ENCODE peak calls at places on chromosomes 2 and 18, in seven cellular contexts. J, Z, T, D, Y, V and N are unnamed samples.

GRCh38 chr2:188726561-188727247 is 247.5 kb upstream of the COL3A1 start:
- DNase-seq in Y (no peak), D (no peak), V (no peak), Z (no peak), T (no peak), J (no peak), N (no peak)

GRCh38 chr2:133843091-133843490 is 274.8 kb upstream of the NCKAP5 start:
- DNase-seq in V (no peak), J (no peak), Y (no peak), D (no peak), T (no peak), Z (no peak), N (no peak)

GRCh38 chr2:148459300-148459891 is 185.2 kb upstream of the EPC2 start:
- DNase-seq in V (no peak), T (no peak), Y (no peak), J (no peak), D (no peak), Z (no peak), N (no peak)

GRCh38 chr2:169072163-169072925 is 3.0 kb downstream of the DHRS9 start:
- DNase-seq in Z (no peak), V (no peak), J (no peak), Y (no peak), T (no peak), D (no peak), N (no peak)

GRCh38 chr2:50492452-50492851 is 539.5 kb downstream of the NRXN1 start:
- DNase-seq in D (peak; percentile 54), Y (no peak), Z (peak; percentile 57), T (peak; percentile 58), J (peak; percentile 35), V (peak; percentile 5), N (peak; percentile 18)

GRCh38 chr18:10042492-10042891 is 128.7 kb downstream of the VAPA start:
- DNase-seq in Y (no peak), D (no peak), J (no peak), Z (no peak), T (no peak), V (no peak), N (no peak)

GRCh38 chr18:39841133-39842041 is 2113.6 kb upstream of the PIK3C3 start:
- DNase-seq in Z (peak; percentile 84), Y (peak; percentile 73), D (peak; percentile 60), T (no peak), J (peak; percentile 28), V (no peak), N (peak; percentile 24)

GRCh38 chr2:155310589-155310988 is 612.1 kb downstream of the KCNJ3 start:
- DNase-seq in Z (peak; percentile 0), Y (no peak), T (no peak), J (peak; percentile 47), V (no peak), D (peak; percentile 21), N (peak; percentile 3)

GRCh38 chr2:172021955-172022354 is 22.2 kb downstream of the METAP1D start:
- DNase-seq in Z (no peak), T (no peak), D (no peak), Y (no peak), J (no peak), V (no peak), N (peak; percentile 22)

GRCh38 chr2:17813015-17813741 is 3.1 kb upstream of the MSGN1 start:
- DNase-seq in D (no peak), Y (no peak), T (no peak), J (no peak), Z (no peak), V (no peak), N (no peak)

GRCh38 chr2:8352300-8352699 is 329.6 kb upstream of the ID2 start:
- DNase-seq in T (no peak), J (no peak), Y (no peak), V (no peak), Z (no peak), D (no peak), N (no peak)

GRCh38 chr2:60589093-60589492 is 35.6 kb upstream of the BCL11A start:
- DNase-seq in Y (no peak), T (no peak), J (no peak), D (no peak), Z (no peak), V (no peak), N (no peak)

GRCh38 chr2:43853141-43854081 is 14.6 kb downstream of the ABCG8 start:
- DNase-seq in J (no peak), D (no peak), Z (no peak), V (no peak), T (peak; percentile 4), Y (peak; percentile 34), N (no peak)

DNA sequence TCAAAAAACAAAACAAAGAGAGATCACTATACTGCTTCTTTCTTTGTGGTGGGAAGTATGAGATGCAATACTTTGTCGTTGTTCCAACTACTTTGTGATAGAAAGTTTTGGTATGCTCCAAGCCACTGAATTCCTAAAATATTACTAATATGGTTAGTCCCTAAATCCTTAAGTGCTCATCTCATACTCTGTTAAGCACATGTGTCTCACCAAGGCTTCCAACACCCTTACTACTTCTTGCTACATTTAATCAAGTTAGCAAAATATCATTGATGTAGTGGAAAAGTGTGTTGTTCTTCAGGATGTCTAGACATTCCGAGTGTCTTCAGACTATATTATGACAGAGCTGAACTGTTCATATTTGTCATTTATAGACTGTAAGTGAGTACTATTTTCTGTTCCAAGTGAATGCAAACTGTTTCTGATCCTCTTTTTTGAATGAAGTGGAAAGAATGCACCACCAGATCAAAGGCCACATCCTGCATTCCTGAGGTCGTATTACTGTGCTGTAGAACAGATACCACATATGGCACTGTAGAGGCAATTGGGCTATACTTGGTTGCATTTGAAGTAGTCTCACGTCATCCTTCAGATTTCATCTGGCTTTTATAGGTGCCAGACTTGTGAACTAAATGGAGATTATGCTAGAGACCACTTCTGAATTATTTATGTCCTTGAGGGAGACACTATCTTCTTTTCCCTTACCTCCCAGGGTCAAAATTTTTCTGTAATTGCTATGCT is 298.4 kb upstream of the ZNF521 start:
- DNase-seq in Z (no peak), Y (no peak), T (no peak), V (no peak), D (peak; percentile 67), J (no peak), N (no peak)
- TF ChIP-seq JUND in Z (peak; percentile 59), Y (no peak), T (no peak), V (no peak), D (no peak), J (no peak), N (no peak)

GRCh38 chr2:149686136-149686535 is 98.6 kb upstream of the MMADHC start:
- DNase-seq in J (no peak), Z (no peak), V (no peak), D (no peak), Y (no peak), T (no peak), N (no peak)
- TF ChIP-seq JUND in J (no peak), Z (no peak), V (no peak), D (no peak), Y (no peak), T (no peak), N (no peak)

GRCh38 chr2:105796791-105797190 is 52.1 kb downstream of the NCK2 start:
- DNase-seq in Z (no peak), D (no peak), T (no peak), Y (no peak), V (no peak), J (no peak), N (no peak)

GRCh38 chr2:105795575-105795934 is 50.8 kb downstream of the NCK2 start:
- DNase-seq in D (no peak), Z (no peak), Y (no peak), T (no peak), J (no peak), V (no peak), N (no peak)

GRCh38 chr2:105798595-105798994 is 53.9 kb downstream of the NCK2 start:
- DNase-seq in T (no peak), J (no peak), Y (no peak), D (no peak), Z (no peak), V (no peak), N (no peak)

GRCh38 chr2:105796131-105796638 is 51.5 kb downstream of the NCK2 start:
- DNase-seq in V (no peak), Z (peak; percentile 52), J (no peak), D (no peak), Y (no peak), T (no peak), N (no peak)

DNA sequence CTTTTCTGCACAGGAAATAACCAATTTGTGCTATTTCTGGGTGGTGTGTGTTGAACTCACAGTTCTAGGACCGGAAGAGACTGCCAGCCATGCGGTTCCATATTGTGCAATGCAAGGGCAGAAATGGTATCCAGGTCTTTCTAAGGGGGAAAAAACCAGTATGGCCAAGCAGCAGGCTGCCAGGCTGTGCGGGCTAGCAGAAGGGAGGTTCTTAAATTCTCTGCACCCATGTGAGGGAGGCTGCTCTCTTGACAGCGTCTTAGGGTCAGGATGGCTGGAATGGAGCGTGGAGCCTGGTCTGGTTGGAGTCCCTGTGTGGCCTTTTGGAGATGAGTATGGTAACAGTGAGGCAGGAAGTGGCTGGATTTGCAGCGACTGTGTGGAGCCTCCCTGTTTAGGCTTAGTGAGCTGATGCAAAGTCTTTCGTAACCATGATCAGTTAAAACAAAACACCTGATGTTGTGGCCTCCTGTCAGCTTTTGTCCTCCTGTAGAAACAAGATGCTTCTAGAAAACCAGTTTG is 52.6 kb downstream of the NCK2 start:
- DNase-seq in Z (no peak), Y (no peak), J (no peak), T (no peak), V (peak; percentile 65), D (peak; percentile 35), N (no peak)
- TF ChIP-seq JUND in Z (no peak), Y (no peak), J (no peak), T (no peak), V (no peak), D (no peak), N (no peak)

DNA sequence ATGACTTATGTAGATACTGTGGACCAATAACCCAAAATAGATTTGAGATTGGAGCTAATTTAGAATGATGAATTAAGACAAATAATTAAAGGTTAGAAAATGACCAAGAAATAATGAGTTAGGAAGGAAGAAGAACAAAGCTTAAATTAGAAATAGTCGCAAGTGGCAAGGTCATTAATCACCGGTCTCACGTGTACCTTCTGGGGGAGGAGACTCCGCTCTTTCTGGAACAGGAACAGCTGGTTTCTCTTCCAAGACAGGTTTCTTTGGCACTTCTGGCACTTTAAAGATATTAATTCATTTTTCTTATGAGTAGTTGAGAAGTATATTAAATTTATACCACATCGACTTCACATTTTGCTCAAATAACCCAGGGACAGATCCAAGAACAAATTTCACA is 156.7 kb downstream of the TTN start:
- DNase-seq in V (no peak), D (no peak), Y (no peak), Z (no peak), T (no peak), J (no peak), N (peak; percentile 37)
- TF ChIP-seq JUND in V (no peak), D (no peak), Y (no peak), Z (no peak), T (no peak), J (no peak), N (no peak)

DNA sequence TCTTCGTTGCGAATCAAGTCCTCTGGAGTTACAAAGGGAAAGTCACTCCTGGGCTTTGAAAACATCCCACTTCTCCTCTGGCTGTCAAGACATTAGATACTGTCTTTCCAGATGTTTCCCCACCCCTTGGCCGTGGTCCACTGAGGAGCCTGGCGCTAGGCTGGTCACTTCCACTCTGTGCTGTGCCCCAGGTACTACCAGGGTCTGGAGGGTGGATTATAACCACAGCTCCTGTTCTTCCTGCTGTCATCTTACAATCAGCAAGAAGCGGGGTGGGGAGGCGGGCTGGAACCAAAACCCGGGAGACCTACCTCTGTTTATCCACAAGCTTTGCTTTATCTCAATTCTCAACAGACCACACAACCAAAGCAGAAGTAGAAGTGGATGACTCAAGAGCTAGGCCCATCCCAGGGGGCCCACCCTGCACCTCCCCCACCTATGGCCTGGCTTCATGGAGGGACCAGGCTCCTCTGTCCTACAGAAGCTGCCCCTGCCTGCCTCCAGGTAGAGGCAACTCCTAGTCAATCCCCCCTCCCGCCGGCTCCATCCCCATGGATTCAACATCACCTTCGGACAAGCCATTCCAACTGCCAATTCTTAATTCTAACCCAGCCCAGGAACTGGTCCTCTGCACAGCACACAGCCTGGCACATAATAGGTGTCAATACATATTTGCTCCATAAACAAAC is 17.8 kb downstream of the SMAD7 start:
- DNase-seq in Y (no peak), V (no peak), D (no peak), J (no peak), Z (no peak), T (peak; percentile 54), N (no peak)
- TF ChIP-seq JUND in Y (no peak), V (no peak), D (no peak), J (no peak), Z (no peak), T (peak; percentile 90), N (no peak)